ENCODE peak calls at places on chromosome 5, in four cellular contexts. P is erythroblast, D is GM12878, Y is A549. W is an unnamed sample.

GRCh38 chr5:154714271-154714986 is 40.7 kb upstream of the LARP1 start:
- DNase-seq in P (peak; percentile 17), D (peak; percentile 32), Y (no peak), W (no peak)

GRCh38 chr5:17378346-17378984 is 119.6 kb upstream of the TAF11L2 start:
- DNase-seq in P (no peak), D (no peak), Y (peak; percentile 74), W (no peak)

GRCh38 chr5:126868961-126869451 is 92.1 kb downstream of the LMNB1 start:
- DNase-seq in P (no peak), D (no peak), Y (no peak), W (peak; percentile 40)

GRCh38 chr5:137753227-137753985 is 757 bp downstream of the HNRNPA0 start:
- DNase-seq in P (peak; percentile 83), D (no peak), Y (no peak), W (peak; percentile 81)

GRCh38 chr5:63923914-63924313 is 38.3 kb downstream of the HTR1A start:
- DNase-seq in P (no peak), D (no peak), Y (peak; percentile 9), W (no peak)

GRCh38 chr5:180938294-180938693 is 39.3 kb downstream of the BTNL8 start:
- DNase-seq in P (no peak), D (no peak), Y (no peak), W (no peak)

GRCh38 chr5:157390179-157390923 is 69.7 kb upstream of the NIPAL4 start:
- DNase-seq in P (no peak), D (no peak), Y (peak; percentile 98), W (no peak)

GRCh38 chr5:173689713-173690360 is 73.4 kb upstream of the BOD1 start:
- DNase-seq in P (peak; percentile 73), D (no peak), Y (peak; percentile 48), W (peak; percentile 59)

GRCh38 chr5:131610198-131611063 is 24.6 kb downstream of the RAPGEF6 start:
- DNase-seq in P (no peak), D (no peak), Y (peak; percentile 37), W (no peak)

GRCh38 chr5:95142145-95142544 is 142.7 kb downstream of the MCTP1 start:
- DNase-seq in P (no peak), D (no peak), Y (no peak), W (no peak)

GRCh38 chr5:40386293-40386692 is 293.4 kb upstream of the PTGER4 start:
- DNase-seq in P (no peak), D (peak; percentile 62), Y (no peak), W (no peak)

GRCh38 chr5:109645591-109646236 is 44.0 kb upstream of the MAN2A1 start:
- DNase-seq in P (no peak), D (no peak), Y (no peak), W (no peak)

GRCh38 chr5:83510199-83510730 is 38.7 kb downstream of the VCAN start:
- DNase-seq in P (no peak), D (no peak), Y (no peak), W (no peak)

GRCh38 chr5:169290895-169291294 is 10.0 kb downstream of the SLIT3 start:
- DNase-seq in P (no peak), D (no peak), Y (peak; percentile 23), W (no peak)

GRCh38 chr5:107563957-107564544 is 106.7 kb downstream of the EFNA5 start:
- DNase-seq in P (no peak), D (no peak), Y (no peak), W (no peak)

GRCh38 chr5:108788142-108788541 is 40.4 kb downstream of the FER start:
- DNase-seq in P (no peak), D (no peak), Y (no peak), W (peak; percentile 64)

GRCh38 chr5:95895223-95895622 is 66.4 kb downstream of the ELL2 start:
- DNase-seq in P (no peak), D (no peak), Y (no peak), W (no peak)

GRCh38 chr5:143011621-143012020 is 241.4 kb downstream of the ARHGAP26 start:
- DNase-seq in P (no peak), D (no peak), Y (no peak), W (no peak)

GRCh38 chr5:108113950-108114349 is 267.9 kb downstream of the FBXL17 start:
- DNase-seq in P (no peak), D (no peak), Y (no peak), W (no peak)

GRCh38 chr5:135248801-135249231 is 150.2 kb downstream of the MACROH2A1 start:
- DNase-seq in P (no peak), D (no peak), Y (no peak), W (no peak)

GRCh38 chr5:9774472-9775079 is 144.4 kb upstream of the TAS2R1 start:
- DNase-seq in P (no peak), D (no peak), Y (peak; percentile 9), W (no peak)

GRCh38 chr5:155268770-155269425 is 255.3 kb downstream of the KIF4B start:
- DNase-seq in P (no peak), D (no peak), Y (no peak), W (no peak)

GRCh38 chr5:123950701-123951100 is 438.7 kb downstream of the CSNK1G3 start:
- DNase-seq in P (no peak), D (no peak), Y (no peak), W (no peak)

GRCh38 chr5:123116757-123117156 is 27.7 kb downstream of the PRDM6 start:
- DNase-seq in P (no peak), D (no peak), Y (no peak), W (no peak)

GRCh38 chr5:10503997-10504761 is 59.7 kb upstream of the ANKRD33B start:
- DNase-seq in P (peak; percentile 86), D (no peak), Y (peak; percentile 64), W (no peak)

GRCh38 chr5:131682175-131682574 is 47.1 kb upstream of the RAPGEF6 start:
- DNase-seq in P (no peak), D (no peak), Y (no peak), W (no peak)

GRCh38 chr5:19855031-19855430 is 133.0 kb downstream of the CDH18 start:
- DNase-seq in P (no peak), D (no peak), Y (no peak), W (no peak)

GRCh38 chr5:145375521-145375920 is 459.6 kb downstream of the PRELID2 start:
- DNase-seq in P (no peak), D (no peak), Y (no peak), W (no peak)

GRCh38 chr5:124683917-124684555 is 62.4 kb downstream of the ZNF608 start:
- DNase-seq in P (no peak), D (no peak), Y (peak; percentile 16), W (no peak)

GRCh38 chr5:117455236-117456233 is 880.9 kb upstream of the SEMA6A start:
- DNase-seq in P (no peak), D (no peak), Y (no peak), W (no peak)

GRCh38 chr5:2475902-2476301 is 275.6 kb downstream of the IRX2 start:
- DNase-seq in P (no peak), D (no peak), Y (no peak), W (no peak)
- TF ChIP-seq POLR2A in P (no peak), D (no peak), Y (no peak), W (no peak)

DNA sequence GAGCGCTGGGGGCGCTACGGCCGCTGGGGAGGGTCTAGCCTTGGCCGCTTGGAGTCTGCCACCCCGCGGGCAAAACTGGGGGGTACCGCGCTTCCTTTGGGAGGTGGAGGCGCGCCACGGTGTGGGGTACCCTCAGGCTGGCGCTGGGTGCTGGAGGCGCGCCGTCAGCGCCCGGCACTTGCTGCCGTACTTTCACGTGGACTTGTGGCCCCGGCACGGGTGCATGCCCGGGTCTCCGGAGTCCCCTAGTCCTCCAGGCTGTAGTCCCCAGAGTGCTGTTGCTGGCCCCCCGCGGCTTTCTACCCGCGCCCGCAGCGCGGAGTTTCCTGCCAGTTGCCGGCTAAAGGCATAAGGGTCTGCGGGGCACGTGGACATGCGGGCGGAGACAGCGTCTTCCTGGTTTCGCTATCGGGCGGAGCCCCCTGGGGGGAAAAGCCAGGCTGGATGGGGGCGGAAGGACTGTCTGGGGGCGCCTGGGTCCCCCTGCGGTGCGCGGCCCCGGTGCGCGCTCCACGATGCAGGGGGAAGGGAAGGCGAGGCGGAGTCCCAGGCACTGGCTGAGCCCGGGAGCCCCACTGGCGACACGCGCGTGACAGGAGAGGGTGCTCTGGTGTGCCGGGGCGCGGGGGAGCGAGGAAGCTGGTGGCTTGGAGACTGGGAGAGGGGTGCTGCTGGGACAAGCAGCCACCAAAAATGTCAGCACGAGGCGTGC is 666 bp downstream of the PPARGC1B start:
- DNase-seq in P (peak; percentile 59), D (no peak), Y (peak; percentile 36), W (peak; percentile 75)
- TF ChIP-seq POLR2A in P (no peak), D (peak; percentile 74), Y (no peak), W (no peak)

DNA sequence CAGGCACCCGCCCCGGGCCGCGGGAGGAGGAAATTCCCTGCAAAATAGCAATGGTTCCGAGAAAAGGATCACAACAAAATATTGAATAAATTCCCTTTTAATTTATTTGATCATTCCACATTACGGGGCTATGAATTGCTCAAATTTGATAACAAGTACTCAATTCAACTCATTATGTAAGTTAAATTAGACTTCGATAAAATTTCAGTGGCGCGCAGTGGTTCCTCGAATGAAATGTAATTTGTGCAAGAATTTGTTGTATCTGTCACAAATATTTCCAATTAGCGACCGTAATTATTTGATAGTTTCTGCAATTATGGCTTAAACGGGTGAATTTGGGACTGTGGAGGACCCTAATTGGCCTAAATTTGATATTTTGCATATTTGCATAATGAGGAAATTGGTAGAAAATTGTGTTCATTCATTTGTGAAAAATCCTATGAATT is 76.0 kb upstream of the TBCA start:
- DNase-seq in P (peak; percentile 39), D (no peak), Y (no peak), W (no peak)
- TF ChIP-seq POLR2A in P (no peak), D (no peak), Y (no peak), W (no peak)

GRCh38 chr5:177307544-177308363 is 3.9 kb downstream of the MXD3 start:
- DNase-seq in P (no peak), D (no peak), Y (no peak), W (no peak)
- TF ChIP-seq POLR2A in P (no peak), D (peak; percentile 70), Y (no peak), W (no peak)

GRCh38 chr5:43121565-43122484 is 1.1 kb downstream of the ZNF131 start:
- DNase-seq in P (peak; percentile 72), D (no peak), Y (peak; percentile 46), W (peak; percentile 43)
- TF ChIP-seq POLR2A in P (peak; percentile 69), D (no peak), Y (peak; percentile 46), W (peak; percentile 76)

DNA sequence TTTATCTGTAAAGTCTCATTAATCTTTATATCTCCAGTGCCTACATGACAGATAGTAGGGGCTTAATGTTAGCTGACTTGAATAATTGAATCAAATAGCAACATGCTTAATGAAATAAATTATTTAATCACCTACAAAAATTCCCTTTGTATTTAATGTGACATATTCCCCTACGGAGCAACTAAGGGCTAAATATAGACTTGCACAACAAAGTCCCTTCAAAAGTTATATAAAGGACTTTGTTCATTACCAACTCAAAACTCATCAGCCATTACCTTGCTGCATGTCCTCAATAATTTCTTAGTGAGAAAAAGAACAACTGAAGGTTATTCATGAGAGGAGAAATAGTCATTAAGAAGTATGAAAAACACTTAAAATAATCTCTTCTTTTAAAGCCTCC is 424.6 kb downstream of the HCN1 start:
- DNase-seq in P (no peak), D (no peak), Y (no peak), W (no peak)
- TF ChIP-seq POLR2A in P (no peak), D (no peak), Y (no peak), W (no peak)